ENCODE peak calls at places on chromosome 20, in six cellular contexts. C is adrenal gland; J is CD4-positive, alpha-beta memory T cell; R is neural progenitor cell; X is sigmoid colon; M is body of pancreas. F is an unnamed sample.

GRCh38 chr20:38833857-38834164 is 28.3 kb downstream of the PPP1R16B start:
- DNase-seq in C (no peak), R (no peak), X (no peak), M (no peak), J (peak), F (no peak)

GRCh38 chr20:38680492-38681118 is 43.7 kb upstream of the SLC32A1 start:
- DNase-seq in R (peak), J (no peak), X (no peak), C (peak), M (no peak), F (no peak)

GRCh38 chr20:23039885-23040508 is 4.9 kb downstream of the SSTR4 start:
- DNase-seq in J (no peak), X (no peak), R (no peak), C (no peak), M (no peak), F (no peak)

GRCh38 chr20:9061434-9061833 is 7.5 kb upstream of the PLCB4 start:
- DNase-seq in R (no peak), C (no peak), X (no peak), M (no peak), J (no peak), F (no peak)

GRCh38 chr20:64156886-64157875 is 7.1 kb upstream of the MYT1 start:
- DNase-seq in M (no peak), C (no peak), R (no peak), J (no peak), X (peak), F (no peak)

GRCh38 chr20:34824861-34825529 is 456 bp downstream of the NCOA6 start:
- DNase-seq in M (peak), R (peak), J (peak), C (peak), X (peak), F (peak)

GRCh38 chr20:21387528-21387927 is 9.8 kb downstream of the NKX2-4 start:
- DNase-seq in J (no peak), M (no peak), X (no peak), R (no peak), C (no peak), F (no peak)

GRCh38 chr20:50724851-50725721 is 6.3 kb upstream of the PARD6B start:
- DNase-seq in C (peak), J (no peak), R (peak), M (peak), X (peak), F (peak)

GRCh38 chr20:21796059-21796458 is 90.6 kb downstream of the PAX1 start:
- DNase-seq in X (no peak), C (no peak), M (no peak), J (no peak), R (peak), F (no peak)

GRCh38 chr20:47318596-47319516 is 37.6 kb downstream of the ZMYND8 start:
- DNase-seq in C (peak), M (peak), X (peak), J (no peak), R (peak), F (peak)

GRCh38 chr20:58976095-58976730 is 4.8 kb upstream of the NELFCD start:
- DNase-seq in C (no peak), M (no peak), X (no peak), R (no peak), J (no peak), F (no peak)

GRCh38 chr20:57400262-57400701 is 9.1 kb downstream of the RBM38 start:
- DNase-seq in J (no peak), M (no peak), C (no peak), X (peak), R (no peak), F (no peak)

GRCh38 chr20:57400821-57401564 is 9.8 kb downstream of the RBM38 start:
- DNase-seq in J (no peak), X (peak), M (no peak), R (no peak), C (peak), F (no peak)

GRCh38 chr20:57398231-57398821 is 7.1 kb downstream of the RBM38 start:
- DNase-seq in J (peak), C (no peak), R (no peak), M (peak), X (peak), F (no peak)

GRCh38 chr20:57398901-57399535 is 7.8 kb downstream of the RBM38 start:
- DNase-seq in X (peak), J (no peak), C (no peak), M (no peak), R (peak), F (no peak)

DNA sequence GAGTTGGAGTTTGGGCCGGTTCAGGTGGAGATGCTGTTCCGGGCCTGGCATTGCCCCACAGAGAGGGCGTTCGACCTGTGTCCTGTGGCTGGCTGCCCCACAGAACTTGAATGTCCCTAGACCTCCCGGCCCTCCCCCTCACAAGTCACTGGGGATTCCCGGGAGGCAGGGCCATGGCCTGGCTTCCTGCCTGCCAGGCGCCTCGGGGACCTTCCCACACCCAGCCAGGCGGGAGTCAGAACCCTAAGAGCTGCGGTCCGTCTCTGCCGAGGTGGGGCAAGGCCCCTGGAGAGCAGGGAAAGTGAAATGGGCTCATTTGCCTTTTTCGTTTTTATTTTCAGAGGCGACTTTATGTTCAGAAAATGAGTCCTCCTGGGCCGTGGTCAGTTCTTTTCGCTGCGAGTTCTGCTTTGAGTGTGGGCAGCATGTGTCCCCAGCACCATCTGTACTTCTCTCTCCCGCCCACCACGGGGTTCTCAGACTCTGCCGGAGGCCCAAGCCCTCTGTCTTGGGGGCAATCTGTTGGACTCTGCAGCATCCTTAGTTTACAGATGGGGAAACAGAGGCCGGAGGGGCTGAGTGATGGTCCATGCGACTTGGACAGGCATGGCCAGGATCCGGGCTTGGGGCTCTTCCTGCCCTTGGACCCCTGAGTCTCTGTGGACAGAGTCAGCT is 8.5 kb downstream of the RBM38 start:
- DNase-seq in J (no peak), X (peak), R (no peak), C (peak), M (peak), F (no peak)
- H3K4me3 ChIP-seq in J (peak), X (no peak), R (no peak), C (no peak), M (no peak), F (no peak)

DNA sequence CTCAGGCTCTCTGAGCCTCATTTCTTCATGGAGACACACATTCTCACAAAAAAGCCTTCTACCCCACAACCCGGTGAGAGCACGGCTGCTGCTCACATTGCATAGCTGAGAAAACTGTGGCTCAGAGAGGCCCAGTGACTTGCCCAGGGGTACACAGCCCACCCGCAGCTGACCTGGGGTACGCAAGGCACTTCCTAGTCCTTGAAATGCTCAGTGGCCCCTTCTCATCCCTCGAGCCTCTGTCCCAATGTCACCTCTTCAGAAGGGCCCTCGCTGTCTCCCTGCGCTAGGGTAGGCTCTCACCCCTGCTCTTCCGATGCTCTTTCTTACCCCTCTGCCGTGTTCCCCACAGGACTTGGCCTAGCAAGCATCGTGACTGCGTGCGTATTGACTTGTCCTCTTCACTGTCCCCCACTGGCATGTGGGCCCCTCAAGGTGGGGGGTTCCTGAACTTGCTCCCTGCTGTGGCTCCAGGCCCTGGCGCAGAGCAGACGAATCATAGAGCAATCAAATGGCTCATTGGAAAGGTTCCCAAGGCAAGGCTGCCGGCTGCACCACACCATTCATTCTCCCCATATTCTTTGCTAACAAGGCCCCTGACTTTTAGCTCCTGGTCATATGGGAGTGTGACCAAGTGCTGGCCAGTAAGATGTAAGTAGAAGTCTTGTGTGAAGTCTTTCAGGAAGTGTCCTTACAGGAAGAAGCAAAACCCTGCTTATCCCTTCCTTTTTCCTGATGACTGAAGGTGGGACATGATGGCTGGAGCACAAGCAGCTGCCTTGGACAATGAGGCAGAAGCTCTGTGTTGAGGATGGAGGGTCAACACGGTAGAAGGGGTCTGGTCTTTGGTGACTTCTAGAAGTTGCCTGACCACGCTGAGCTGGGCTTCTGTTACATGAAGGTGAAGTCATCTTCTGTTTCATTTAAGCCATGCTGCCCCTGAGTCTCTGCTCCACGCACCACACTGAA is 22.7 kb downstream of the PCK1 start:
- DNase-seq in X (no peak), J (no peak), M (no peak), C (no peak), R (no peak), F (no peak)
- H3K27ac ChIP-seq in X (peak), J (no peak), M (no peak), C (no peak), R (no peak), F (peak)

GRCh38 chr20:44988772-44989171 is 22.5 kb downstream of the STK4 start:
- DNase-seq in C (no peak), R (no peak), X (no peak), J (no peak), M (no peak), F (no peak)

GRCh38 chr20:44990957-44991356 is 24.6 kb downstream of the STK4 start:
- DNase-seq in M (no peak), R (no peak), C (no peak), X (no peak), J (no peak), F (no peak)

GRCh38 chr20:44993343-44993742 is 27.0 kb downstream of the STK4 start:
- DNase-seq in R (no peak), X (no peak), J (no peak), C (no peak), M (no peak), F (no peak)

GRCh38 chr20:44990425-44990824 is 24.1 kb downstream of the STK4 start:
- DNase-seq in J (no peak), X (no peak), M (no peak), R (no peak), C (no peak), F (no peak)
- H3K4me3 ChIP-seq in J (peak), X (no peak), M (no peak), R (no peak), C (no peak), F (peak)

GRCh38 chr20:7193681-7194080 is 426.2 kb downstream of the BMP2 start:
- DNase-seq in C (no peak), X (no peak), M (no peak), R (no peak), J (no peak), F (no peak)
- H3K27ac ChIP-seq in C (no peak), X (no peak), M (no peak), R (no peak), J (no peak), F (no peak)

GRCh38 chr20:26208296-26209091 is 511.8 kb upstream of the ZNF337 start:
- DNase-seq in M (no peak), J (peak), X (peak), C (peak), R (peak), F (no peak)
- H3K4me3 ChIP-seq in M (no peak), J (peak), X (peak), C (no peak), R (peak), F (peak)

DNA sequence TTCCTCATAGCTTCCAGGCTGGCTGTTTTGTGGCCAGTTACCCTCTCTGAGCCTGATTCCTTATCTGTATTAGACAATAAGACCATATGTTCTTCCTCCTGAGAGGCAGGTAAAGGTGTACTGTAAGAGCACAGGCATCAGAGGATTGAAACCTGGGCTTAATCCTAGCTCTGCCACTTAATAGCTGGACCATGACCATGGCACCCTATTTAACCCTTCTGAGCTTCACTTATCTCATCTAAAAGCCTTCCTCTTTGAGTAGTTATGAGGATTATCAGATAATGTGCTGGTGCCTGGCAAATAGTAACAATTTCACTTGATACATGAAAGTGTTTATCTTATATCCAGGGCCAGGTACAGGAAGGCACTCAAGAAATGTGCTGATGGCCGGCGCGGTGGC is 34.9 kb downstream of the BCL2L1 start:
- DNase-seq in C (no peak), R (no peak), J (no peak), M (no peak), X (no peak), F (no peak)
- H3K27ac ChIP-seq in C (no peak), R (no peak), J (no peak), M (no peak), X (no peak), F (peak)

GRCh38 chr20:60993647-60994046 is 258.4 kb upstream of the CDH4 start:
- DNase-seq in X (no peak), R (no peak), M (no peak), C (no peak), J (no peak), F (no peak)
- H3K4me3 ChIP-seq in X (no peak), R (no peak), M (no peak), C (no peak), J (no peak), F (no peak)

F was measured in coronary artery.